ENCODE peak calls at places on chromosome 13, in seven cellular contexts. One of them, this sample, is unnamed.

GRCh38 chr13:99367663-99368448 is 60.7 kb upstream of the GPR183 start:
- DNase-seq in mucosa of gallbladder: no peak
- DNase-seq in GM23248: no peak
- DNase-seq in T-cell: no peak
- DNase-seq in thoracic aorta: no peak
- DNase-seq in bronchial epithelial cell: no peak
- DNase-seq in frontal cortex: no peak
- DNase-seq in this sample: no peak

GRCh38 chr13:39616087-39616694 is 13.2 kb upstream of the LHFPL6 start:
- DNase-seq in mucosa of gallbladder: peak; percentile 51
- DNase-seq in GM23248: peak; percentile 74
- DNase-seq in T-cell: peak; percentile 24
- DNase-seq in thoracic aorta: no peak
- DNase-seq in bronchial epithelial cell: peak; percentile 57
- DNase-seq in frontal cortex: peak; percentile 43
- DNase-seq in this sample: peak; percentile 67

GRCh38 chr13:112204376-112204775 is 137.4 kb downstream of the SOX1 start:
- DNase-seq in mucosa of gallbladder: no peak
- DNase-seq in GM23248: no peak
- DNase-seq in T-cell: no peak
- DNase-seq in thoracic aorta: no peak
- DNase-seq in bronchial epithelial cell: no peak
- DNase-seq in frontal cortex: no peak
- DNase-seq in this sample: no peak

GRCh38 chr13:28237944-28238343 is 99.6 kb downstream of the PAN3 start:
- DNase-seq in mucosa of gallbladder: no peak
- DNase-seq in GM23248: no peak
- DNase-seq in T-cell: no peak
- DNase-seq in thoracic aorta: no peak
- DNase-seq in bronchial epithelial cell: no peak
- DNase-seq in frontal cortex: no peak
- DNase-seq in this sample: no peak

GRCh38 chr13:23621316-23621645 is 51.1 kb downstream of the TNFRSF19 start:
- DNase-seq in mucosa of gallbladder: no peak
- DNase-seq in GM23248: peak; percentile 95
- DNase-seq in T-cell: no peak
- DNase-seq in thoracic aorta: no peak
- DNase-seq in bronchial epithelial cell: peak; percentile 98
- DNase-seq in frontal cortex: no peak
- DNase-seq in this sample: peak; percentile 38

GRCh38 chr13:48731957-48732569 is 78.3 kb downstream of the CYSLTR2 start:
- DNase-seq in mucosa of gallbladder: peak; percentile 30
- DNase-seq in GM23248: peak; percentile 49
- DNase-seq in T-cell: peak; percentile 48
- DNase-seq in thoracic aorta: no peak
- DNase-seq in bronchial epithelial cell: no peak
- DNase-seq in frontal cortex: no peak
- DNase-seq in this sample: peak; percentile 47

GRCh38 chr13:63396746-63397145 is 1981.1 kb upstream of the PCDH20 start:
- DNase-seq in mucosa of gallbladder: no peak
- DNase-seq in GM23248: no peak
- DNase-seq in T-cell: no peak
- DNase-seq in thoracic aorta: no peak
- DNase-seq in bronchial epithelial cell: no peak
- DNase-seq in frontal cortex: no peak
- DNase-seq in this sample: no peak

GRCh38 chr13:43908156-43909126 is 28.7 kb downstream of the LACC1 start:
- DNase-seq in mucosa of gallbladder: no peak
- DNase-seq in GM23248: peak; percentile 77
- DNase-seq in T-cell: peak; percentile 7
- DNase-seq in thoracic aorta: no peak
- DNase-seq in bronchial epithelial cell: peak; percentile 88
- DNase-seq in frontal cortex: no peak
- DNase-seq in this sample: no peak

GRCh38 chr13:97385854-97386253 is 48.1 kb upstream of the RAP2A start:
- DNase-seq in mucosa of gallbladder: no peak
- DNase-seq in GM23248: peak; percentile 27
- DNase-seq in T-cell: no peak
- DNase-seq in thoracic aorta: no peak
- DNase-seq in bronchial epithelial cell: peak; percentile 88
- DNase-seq in frontal cortex: no peak
- DNase-seq in this sample: no peak

GRCh38 chr13:19959141-19959830 is 759 bp downstream of the ZMYM2 start:
- DNase-seq in mucosa of gallbladder: peak; percentile 42
- DNase-seq in GM23248: peak; percentile 81
- DNase-seq in T-cell: peak; percentile 65
- DNase-seq in thoracic aorta: peak; percentile 8
- DNase-seq in bronchial epithelial cell: peak; percentile 23
- DNase-seq in frontal cortex: peak; percentile 43
- DNase-seq in this sample: peak; percentile 65

GRCh38 chr13:109787135-109787954 is 962 bp upstream of the IRS2 start:
- DNase-seq in mucosa of gallbladder: no peak
- DNase-seq in GM23248: peak; percentile 72
- DNase-seq in T-cell: no peak
- DNase-seq in thoracic aorta: no peak
- DNase-seq in bronchial epithelial cell: no peak
- DNase-seq in frontal cortex: no peak
- DNase-seq in this sample: peak; percentile 56

GRCh38 chr13:42478531-42479156 is 95.3 kb upstream of the TNFSF11 start:
- DNase-seq in mucosa of gallbladder: no peak
- DNase-seq in GM23248: peak; percentile 34
- DNase-seq in T-cell: no peak
- DNase-seq in thoracic aorta: no peak
- DNase-seq in bronchial epithelial cell: peak; percentile 44
- DNase-seq in frontal cortex: no peak
- DNase-seq in this sample: no peak

GRCh38 chr13:61563645-61564044 is 148.0 kb upstream of the PCDH20 start:
- DNase-seq in mucosa of gallbladder: no peak
- DNase-seq in GM23248: no peak
- DNase-seq in T-cell: no peak
- DNase-seq in thoracic aorta: no peak
- DNase-seq in bronchial epithelial cell: no peak
- DNase-seq in frontal cortex: no peak
- DNase-seq in this sample: no peak

GRCh38 chr13:98050041-98050466 is 92.8 kb upstream of the FARP1 start:
- DNase-seq in mucosa of gallbladder: no peak
- DNase-seq in GM23248: no peak
- DNase-seq in T-cell: no peak
- DNase-seq in thoracic aorta: no peak
- DNase-seq in bronchial epithelial cell: peak; percentile 48
- DNase-seq in frontal cortex: no peak
- DNase-seq in this sample: no peak

This sample was measured in adrenal gland.